ENCODE peak calls at places on chromosomes 16 and 17, in six cellular contexts. Z, K, M, E, V and A are unnamed samples.

GRCh38 chr16:49487746-49488145 is 114.1 kb downstream of the C16orf78 start:
- DNase-seq in Z (no peak), K (no peak), M (no peak), E (no peak), V (no peak), A (no peak)

GRCh38 chr17:7195971-7196370 is 16.8 kb upstream of the ASGR1 start:
- DNase-seq in Z (no peak), K (no peak), M (no peak), E (no peak), V (no peak), A (no peak)

GRCh38 chr16:31291376-31291775 is 31.6 kb downstream of the ITGAM start:
- DNase-seq in Z (no peak), K (no peak), M (no peak), E (no peak), V (no peak), A (no peak)

GRCh38 chr16:46822270-46822669 is 8.7 kb downstream of the C16orf87 start:
- DNase-seq in Z (no peak), K (no peak), M (no peak), E (peak), V (no peak), A (no peak)

GRCh38 chr16:19898166-19898565 is 13.5 kb upstream of the GPRC5B start:
- DNase-seq in Z (no peak), K (no peak), M (no peak), E (no peak), V (no peak), A (no peak)

GRCh38 chr16:89312194-89312593 is 94.7 kb downstream of the ZNF778 start:
- DNase-seq in Z (no peak), K (no peak), M (no peak), E (no peak), V (no peak), A (no peak)

GRCh38 chr16:31052131-31052530 is 18.8 kb downstream of the STX4 start:
- DNase-seq in Z (peak), K (peak), M (no peak), E (peak), V (no peak), A (peak)

GRCh38 chr16:81522141-81522701 is 77.6 kb downstream of the CMIP start:
- DNase-seq in Z (no peak), K (peak), M (no peak), E (no peak), V (peak), A (peak)

GRCh38 chr17:19000531-19001011 is 4.0 kb downstream of the FAM83G start:
- DNase-seq in Z (peak), K (peak), M (peak), E (peak), V (no peak), A (no peak)

GRCh38 chr17:73759324-73760185 is 115.3 kb upstream of the SDK2 start:
- DNase-seq in Z (no peak), K (no peak), M (no peak), E (no peak), V (no peak), A (no peak)

GRCh38 chr16:66881014-66881417 is 701 bp downstream of the PDP2 start:
- DNase-seq in Z (peak), K (peak), M (peak), E (no peak), V (no peak), A (no peak)

GRCh38 chr17:14261406-14261805 is 24.7 kb upstream of the CDRT15 start:
- DNase-seq in Z (no peak), K (no peak), M (no peak), E (no peak), V (no peak), A (no peak)

GRCh38 chr16:84907575-84907974 is 87.8 kb downstream of the CRISPLD2 start:
- DNase-seq in Z (no peak), K (no peak), M (no peak), E (peak), V (no peak), A (no peak)

GRCh38 chr16:4081577-4082021 is 34.6 kb downstream of the ADCY9 start:
- DNase-seq in Z (no peak), K (no peak), M (peak), E (no peak), V (no peak), A (no peak)

GRCh38 chr17:83131268-83132011 is 52.0 kb downstream of the METRNL start:
- DNase-seq in Z (no peak), K (peak), M (no peak), E (no peak), V (no peak), A (no peak)

GRCh38 chr17:29612094-29612403 is 10.7 kb downstream of the CORO6 start:
- DNase-seq in Z (no peak), K (no peak), M (no peak), E (no peak), V (no peak), A (no peak)

GRCh38 chr16:80852261-80852872 is 48.0 kb upstream of the CDYL2 start:
- DNase-seq in Z (peak), K (peak), M (peak), E (peak), V (peak), A (no peak)

GRCh38 chr16:75599452-75600277 is 23.4 kb downstream of the ADAT1 start:
- DNase-seq in Z (no peak), K (no peak), M (no peak), E (peak), V (no peak), A (no peak)

GRCh38 chr16:77090062-77090461 is 100.9 kb upstream of the MON1B start:
- DNase-seq in Z (peak), K (no peak), M (no peak), E (peak), V (no peak), A (no peak)

GRCh38 chr17:3043737-3044365 is 19.6 kb downstream of the OR1D5 start:
- DNase-seq in Z (no peak), K (peak), M (peak), E (no peak), V (peak), A (no peak)

DNA sequence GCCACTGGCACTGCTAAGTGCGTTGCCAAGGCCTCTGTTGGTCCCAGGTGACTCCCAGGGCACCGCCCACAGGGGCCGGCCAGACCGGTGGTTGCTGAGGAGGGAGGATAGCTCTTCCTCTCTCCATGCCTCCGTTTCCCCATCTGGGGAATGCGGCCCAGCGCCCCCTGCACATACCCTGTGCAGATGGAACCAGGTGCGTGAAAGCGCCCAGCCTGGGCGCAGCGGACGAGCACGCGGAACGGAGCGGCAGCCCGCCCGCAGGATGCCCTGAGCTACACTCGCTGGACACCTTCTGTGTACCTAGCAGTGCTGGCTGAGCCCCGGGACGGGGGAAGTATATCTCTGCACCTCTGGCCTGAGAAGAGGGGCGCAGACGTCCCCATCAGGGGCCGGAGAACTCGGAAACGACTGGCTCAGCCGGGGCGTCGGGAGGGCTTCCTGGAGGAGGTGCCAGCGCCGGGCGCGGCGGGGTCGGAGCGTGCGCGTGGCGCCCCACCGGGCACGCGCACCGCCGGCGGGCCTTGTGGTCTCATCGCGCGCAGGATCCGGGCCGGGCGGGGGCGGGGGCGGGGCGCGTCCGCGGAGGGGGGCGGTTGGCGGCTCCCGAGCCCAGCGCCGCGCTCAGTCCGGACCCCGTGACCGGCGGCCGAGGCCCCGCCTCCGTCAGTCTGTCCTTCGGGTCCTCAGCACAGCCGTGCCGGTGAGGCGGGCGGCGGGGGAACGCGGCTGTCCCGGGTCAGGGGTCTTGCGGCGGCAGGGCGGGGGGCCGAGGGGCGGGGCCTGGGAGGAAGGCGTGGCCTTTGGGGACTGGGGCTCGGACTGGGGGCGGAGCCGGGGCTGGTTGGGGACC is at the start of the genes CCDC78 and HAGHL:
- DNase-seq in Z (peak), K (peak), M (peak), E (no peak), V (peak), A (peak)
- TF ChIP-seq EZH2 in Z (no peak), K (no peak), M (no peak), E (no peak), V (no peak), A (no peak)

GRCh38 chr17:79392598-79392997 is 218.3 kb downstream of the RBFOX3 start:
- DNase-seq in Z (no peak), K (no peak), M (no peak), E (no peak), V (no peak), A (no peak)
- TF ChIP-seq EZH2 in Z (no peak), K (no peak), M (no peak), E (no peak), V (no peak), A (no peak)

DNA sequence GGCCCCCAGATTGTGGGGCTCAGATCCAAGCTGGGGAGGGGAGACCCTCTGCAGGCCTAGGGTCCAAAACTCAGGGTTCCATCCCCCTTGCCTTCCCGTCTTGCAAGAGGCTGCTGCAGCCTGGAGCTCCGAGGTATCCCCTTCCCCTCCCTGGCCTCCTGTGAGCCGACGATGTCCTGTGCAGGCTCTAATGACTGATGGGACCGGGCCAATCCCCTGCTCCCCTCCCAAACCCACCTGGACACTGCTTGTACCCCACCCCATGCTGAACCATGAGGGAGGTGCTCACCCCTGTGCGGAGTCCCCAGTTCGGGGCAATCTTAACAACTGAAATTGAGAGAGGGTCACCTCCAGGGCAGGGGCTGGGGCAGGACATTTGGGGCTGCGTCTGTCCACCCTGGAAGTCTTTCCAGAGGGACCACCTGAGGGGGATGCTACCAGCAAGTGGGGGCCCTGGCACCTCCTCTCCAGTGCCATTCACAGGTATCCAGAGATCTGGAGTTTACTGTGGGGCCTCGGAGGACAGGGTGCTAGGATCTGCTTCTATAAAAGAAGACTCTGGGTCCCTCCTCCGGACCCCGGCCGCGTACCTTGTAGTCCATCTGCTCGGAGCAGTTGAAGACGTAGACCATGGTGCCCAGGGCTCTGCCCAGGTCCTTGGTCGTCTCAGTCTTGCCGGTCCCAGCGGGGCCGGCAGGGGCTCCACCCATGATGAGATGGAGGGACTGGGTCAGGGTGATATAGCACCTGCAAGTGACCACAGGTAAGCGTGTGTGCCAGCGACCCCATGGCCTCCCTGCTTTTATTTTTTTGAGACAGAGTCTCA is 77.3 kb downstream of the DNAH17 start:
- DNase-seq in Z (no peak), K (no peak), M (no peak), E (no peak), V (no peak), A (no peak)
- TF ChIP-seq EZH2 in Z (no peak), K (no peak), M (no peak), E (no peak), V (no peak), A (no peak)

GRCh38 chr17:35449371-35449931 is 885 bp upstream of the SLFN13 start:
- DNase-seq in Z (peak), K (no peak), M (peak), E (peak), V (peak), A (no peak)
- TF ChIP-seq EZH2 in Z (no peak), K (no peak), M (peak), E (peak), V (peak), A (no peak)

GRCh38 chr17:31597646-31598387 is 206.3 kb downstream of the RAB11FIP4 start:
- DNase-seq in Z (no peak), K (no peak), M (no peak), E (no peak), V (no peak), A (no peak)
- TF ChIP-seq EZH2 in Z (no peak), K (no peak), M (no peak), E (no peak), V (no peak), A (no peak)